ENCODE peak calls at places on chromosomes 4 and X, in five cellular contexts. V is cardiac muscle cell, T is kidney, G is transverse colon, E is WERI-Rb-1. X is an unnamed sample.

GRCh38 chr4:73998040-73999011 is at the start of gene CXCL5:
- DNase-seq in V (peak), T (peak), G (peak), E (peak), X (peak)

GRCh38 chr4:8537041-8537461 is 43.1 kb upstream of the GPR78 start:
- DNase-seq in V (no peak), T (no peak), G (peak), E (no peak), X (no peak)

GRCh38 chr4:119632216-119632615 is 3.6 kb upstream of the PDE5A start:
- DNase-seq in V (no peak), T (no peak), G (no peak), E (no peak), X (no peak)

GRCh38 chr4:30789219-30789671 is 69.1 kb downstream of the PCDH7 start:
- DNase-seq in V (peak), T (no peak), G (no peak), E (no peak), X (no peak)

GRCh38 chr4:143713556-143714289 is 13.2 kb upstream of the FREM3 start:
- DNase-seq in V (no peak), T (no peak), G (no peak), E (no peak), X (no peak)

GRCh38 chr4:165489786-165490185 is 111.0 kb downstream of the CPE start:
- DNase-seq in V (no peak), T (no peak), G (no peak), E (no peak), X (no peak)

GRCh38 chrX:154715825-154716224 is 35.1 kb downstream of the GAB3 start:
- DNase-seq in V (no peak), T (no peak), G (no peak), E (no peak), X (no peak)

GRCh38 chr4:160685729-160686128 is 1478.1 kb downstream of the FSTL5 start:
- DNase-seq in V (no peak), T (no peak), G (no peak), E (no peak), X (no peak)

GRCh38 chrX:2608638-2609430 is 82.3 kb upstream of the CD99 start:
- DNase-seq in V (peak), T (peak), G (peak), E (peak), X (peak)

GRCh38 chrX:54560411-54560810 is 30.4 kb downstream of the GNL3L start:
- DNase-seq in V (no peak), T (no peak), G (no peak), E (no peak), X (no peak)

GRCh38 chr4:70530997-70531396 is 12.6 kb downstream of the AMTN start:
- DNase-seq in V (no peak), T (no peak), G (no peak), E (no peak), X (peak)

GRCh38 chr4:16896871-16897270 is 1.6 kb downstream of the LDB2 start:
- DNase-seq in V (peak), T (no peak), G (no peak), E (no peak), X (no peak)

GRCh38 chrX:131068945-131069719 is 11.0 kb downstream of the ARHGAP36 start:
- DNase-seq in V (peak), T (no peak), G (no peak), E (peak), X (no peak)

GRCh38 chr4:24001945-24002640 is 112.2 kb upstream of the PPARGC1A start:
- DNase-seq in V (no peak), T (no peak), G (no peak), E (no peak), X (no peak)

GRCh38 chr4:93184093-93184492 is 644.5 kb upstream of the ATOH1 start:
- DNase-seq in V (peak), T (no peak), G (no peak), E (no peak), X (no peak)

GRCh38 chrX:1584237-1585011 is 7.0 kb upstream of the AKAP17A start:
- DNase-seq in V (no peak), T (no peak), G (no peak), E (no peak), X (no peak)

GRCh38 chr4:28269426-28269825 is 1408.8 kb downstream of the STIM2 start:
- DNase-seq in V (no peak), T (no peak), G (no peak), E (no peak), X (no peak)

GRCh38 chrX:74585766-74586165 is 28.7 kb downstream of the RLIM start:
- DNase-seq in V (no peak), T (no peak), G (no peak), E (no peak), X (no peak)

GRCh38 chrX:67328496-67328895 is 215.3 kb upstream of the AR start:
- DNase-seq in V (no peak), T (no peak), G (no peak), E (no peak), X (no peak)

GRCh38 chr4:152369903-152370296 is 166.0 kb downstream of the FBXW7 start:
- DNase-seq in V (no peak), T (no peak), G (no peak), E (no peak), X (no peak)

GRCh38 chr4:32268949-32269348 is 1548.8 kb downstream of the PCDH7 start:
- DNase-seq in V (no peak), T (no peak), G (no peak), E (no peak), X (no peak)

GRCh38 chr4:7251321-7251720 is 59.0 kb downstream of the SORCS2 start:
- DNase-seq in V (no peak), T (no peak), G (no peak), E (no peak), X (no peak)

GRCh38 chrX:101164766-101165590 is 54.6 kb upstream of the DRP2 start:
- DNase-seq in V (no peak), T (no peak), G (no peak), E (no peak), X (no peak)

GRCh38 chr4:28842271-28842670 is 1877.9 kb upstream of the PCDH7 start:
- DNase-seq in V (no peak), T (no peak), G (no peak), E (no peak), X (no peak)

GRCh38 chrX:133638285-133638684 is 223.0 kb upstream of the GPC4 start:
- DNase-seq in V (no peak), T (no peak), G (no peak), E (no peak), X (no peak)

GRCh38 chrX:131063613-131064012 is 5.5 kb downstream of the ARHGAP36 start:
- DNase-seq in V (no peak), T (no peak), G (no peak), E (peak), X (no peak)

GRCh38 chr4:87844476-87844875 is 11.7 kb downstream of the MEPE start:
- DNase-seq in V (no peak), T (no peak), G (no peak), E (no peak), X (no peak)

GRCh38 chr4:54099287-54099958 is 540 bp upstream of the GSX2 start:
- DNase-seq in V (no peak), T (no peak), G (no peak), E (no peak), X (no peak)

GRCh38 chr4:80128941-80129340 is 55.9 kb upstream of the ANTXR2 start:
- DNase-seq in V (no peak), T (no peak), G (no peak), E (no peak), X (no peak)

GRCh38 chr4:188781655-188782054 is 642.4 kb downstream of the TRIML1 start:
- DNase-seq in V (peak), T (no peak), G (no peak), E (peak), X (no peak)

GRCh38 chrX:132433551-132433950 is 55.3 kb downstream of the MBNL3 start:
- DNase-seq in V (no peak), T (peak), G (no peak), E (no peak), X (no peak)

GRCh38 chrX:45758738-45759397 is 558.2 kb upstream of the DIPK2B start:
- DNase-seq in V (no peak), T (no peak), G (no peak), E (no peak), X (no peak)

GRCh38 chrX:65586491-65586890 is 51.9 kb upstream of the LAS1L start:
- DNase-seq in V (no peak), T (no peak), G (no peak), E (no peak), X (no peak)

GRCh38 chrX:65589304-65589703 is 54.7 kb upstream of the LAS1L start:
- DNase-seq in V (no peak), T (no peak), G (no peak), E (no peak), X (no peak)

GRCh38 chrX:65588795-65589194 is 54.2 kb upstream of the LAS1L start:
- DNase-seq in V (no peak), T (no peak), G (no peak), E (no peak), X (no peak)

GRCh38 chrX:65591206-65591605 is 56.6 kb upstream of the LAS1L start:
- DNase-seq in V (no peak), T (no peak), G (no peak), E (no peak), X (no peak)

GRCh38 chrX:65587616-65588526 is 53.3 kb upstream of the LAS1L start:
- DNase-seq in V (no peak), T (peak), G (peak), E (no peak), X (peak)
- H3K4me3 ChIP-seq in V (no peak), T (peak), G (no peak), E (no peak), X (peak)

GRCh38 chr4:168633474-168633873 is 136.6 kb downstream of the PALLD start:
- DNase-seq in V (no peak), T (no peak), G (no peak), E (no peak), X (no peak)

GRCh38 chr4:168633071-168633470 is 136.2 kb downstream of the PALLD start:
- DNase-seq in V (no peak), T (no peak), G (no peak), E (no peak), X (no peak)

GRCh38 chr4:168631241-168632151 is 134.6 kb downstream of the PALLD start:
- DNase-seq in V (peak), T (peak), G (peak), E (peak), X (peak)

GRCh38 chr4:168630445-168631187 is 133.8 kb downstream of the PALLD start:
- DNase-seq in V (no peak), T (no peak), G (no peak), E (no peak), X (no peak)

GRCh38 chr4:168632246-168632832 is 135.5 kb downstream of the PALLD start:
- DNase-seq in V (peak), T (no peak), G (no peak), E (no peak), X (no peak)
- H3K27ac ChIP-seq in V (peak), T (no peak), G (peak), E (no peak), X (peak)

DNA sequence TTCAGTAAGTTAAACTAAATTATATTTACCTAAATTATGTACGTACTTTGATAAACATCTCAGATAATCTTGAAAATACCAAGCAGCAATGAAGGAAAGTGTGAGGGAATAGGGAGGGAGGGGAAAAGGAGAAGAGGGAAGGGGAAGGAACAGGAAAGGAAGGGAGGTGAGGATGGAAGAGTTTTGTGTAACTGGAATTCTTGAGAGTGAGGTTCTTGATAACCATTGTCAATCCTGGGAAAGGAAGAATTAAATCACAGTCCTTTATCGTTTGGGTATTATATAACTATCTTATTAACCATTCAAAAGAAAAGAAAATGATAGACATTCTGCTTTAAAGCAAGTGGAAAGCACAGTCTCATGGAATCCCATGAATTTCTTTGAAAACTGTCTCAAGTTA is 795.0 kb downstream of the CCSER1 start:
- DNase-seq in V (no peak), T (no peak), G (no peak), E (no peak), X (no peak)
- H3K4me3 ChIP-seq in V (no peak), T (no peak), G (no peak), E (no peak), X (no peak)

DNA sequence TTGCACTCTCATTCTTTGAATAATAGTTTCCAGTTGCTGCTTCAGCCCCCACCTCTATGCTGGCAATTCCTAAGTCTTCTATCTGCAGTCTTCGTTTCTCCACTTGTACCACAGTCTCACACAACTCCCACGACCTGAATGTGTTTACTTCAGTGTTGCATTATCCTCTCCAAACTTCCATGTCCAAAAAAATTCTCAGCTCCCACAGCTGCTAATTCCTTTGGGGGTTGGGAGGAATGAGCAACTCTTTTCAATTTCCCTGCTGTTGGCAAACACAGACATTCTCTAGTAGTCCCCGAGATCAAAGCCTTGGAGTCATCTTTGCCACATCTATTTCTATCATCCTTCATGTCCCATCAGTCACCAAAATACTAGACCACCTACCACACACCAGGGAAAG is 14.4 kb upstream of the CDS1 start:
- DNase-seq in V (no peak), T (no peak), G (no peak), E (no peak), X (no peak)
- H3K27ac ChIP-seq in V (no peak), T (no peak), G (no peak), E (no peak), X (no peak)

GRCh38 chrX:119784747-119785446 is 6.5 kb downstream of the RPL39 start:
- DNase-seq in V (no peak), T (no peak), G (peak), E (peak), X (peak)
- H3K4me3 ChIP-seq in V (no peak), T (no peak), G (no peak), E (no peak), X (no peak)

X was measured in upper lobe of right lung.